ENCODE peak calls at places on chromosomes 11 and 22, in ten cellular contexts. X is stimulated activated CD4-positive, alpha-beta T cell treated with anti-CD3 and anti-CD28 coated beads, Interleukin-2, amount 100 ng/mL, for 4 hours; T is islet precursor cell; F is activated CD4-positive, alpha-beta T cell treated with anti-CD3 and anti-CD28 coated beads for 24 hours; E is astrocyte of the spinal cord; J is NCI-H1417; G is H9; C is dorsolateral prefrontal cortex; B is substantia nigra; Y is dermis blood vessel endothelial cell. L is an unnamed sample.

GRCh38 chr11:259374-259773 is 18.8 kb upstream of the NLRP6 start:
- DNase-seq in X (no peak), T (no peak), F (no peak), E (no peak), J (no peak), G (no peak), C (no peak), B (no peak), Y (no peak), L (no peak)

GRCh38 chr22:25358421-25359170 is 139.2 kb downstream of the CRYBB2 start:
- DNase-seq in X (no peak), T (no peak), F (no peak), E (no peak), J (no peak), G (no peak), C (peak; percentile 26), B (no peak), Y (no peak), L (no peak)

GRCh38 chr11:80702264-80702663 is 1261.4 kb upstream of the TENM4 start:
- DNase-seq in X (no peak), T (no peak), F (no peak), E (no peak), J (no peak), G (no peak), C (no peak), B (no peak), Y (no peak), L (no peak)

GRCh38 chr22:23117890-23118646 is 23.7 kb downstream of the RSPH14 start:
- DNase-seq in X (no peak), T (peak; percentile 81), F (no peak), E (no peak), J (no peak), G (no peak), C (no peak), B (no peak), Y (no peak), L (no peak)

GRCh38 chr11:31412946-31413345 is 43.3 kb downstream of the DNAJC24 start:
- DNase-seq in X (no peak), T (no peak), F (no peak), E (peak; percentile 63), J (no peak), G (no peak), C (no peak), B (no peak), Y (no peak), L (no peak)

GRCh38 chr22:19168088-19168890 is 10.2 kb downstream of the SLC25A1 start:
- DNase-seq in X (no peak), T (peak; percentile 52), F (no peak), E (no peak), J (no peak), G (peak; percentile 42), C (no peak), B (no peak), Y (no peak), L (no peak)

GRCh38 chr22:33380789-33381530 is 322.8 kb upstream of the SYN3 start:
- DNase-seq in X (no peak), T (no peak), F (no peak), E (peak; percentile 74), J (no peak), G (no peak), C (no peak), B (no peak), Y (no peak), L (no peak)

GRCh38 chr11:70541176-70541575 is 142.8 kb downstream of the CTTN start:
- DNase-seq in X (no peak), T (no peak), F (no peak), E (no peak), J (no peak), G (no peak), C (peak; percentile 33), B (no peak), Y (no peak), L (no peak)

GRCh38 chr22:48708558-48709245 is 1119.0 kb downstream of the BRD1 start:
- DNase-seq in X (no peak), T (no peak), F (no peak), E (no peak), J (no peak), G (no peak), C (peak; percentile 20), B (no peak), Y (no peak), L (no peak)

GRCh38 chr11:12046636-12047236 is 38.3 kb upstream of the DKK3 start:
- DNase-seq in X (no peak), T (no peak), F (no peak), E (no peak), J (no peak), G (no peak), C (no peak), B (no peak), Y (no peak), L (no peak)

GRCh38 chr22:35506259-35506570 is 34.4 kb upstream of the RASD2 start:
- DNase-seq in X (no peak), T (no peak), F (no peak), E (no peak), J (no peak), G (no peak), C (no peak), B (no peak), Y (no peak), L (no peak)

GRCh38 chr11:62458212-62459002 is 39.6 kb downstream of the SCGB1A1 start:
- DNase-seq in X (no peak), T (no peak), F (no peak), E (no peak), J (no peak), G (no peak), C (no peak), B (no peak), Y (no peak), L (no peak)

GRCh38 chr11:96215094-96215782 is 127.8 kb downstream of the MAML2 start:
- DNase-seq in X (no peak), T (no peak), F (no peak), E (peak; percentile 70), J (no peak), G (no peak), C (no peak), B (no peak), Y (peak; percentile 78), L (no peak)

GRCh38 chr11:10674440-10674855 is 19.1 kb downstream of the IRAG1 start:
- DNase-seq in X (no peak), T (peak; percentile 83), F (no peak), E (no peak), J (no peak), G (no peak), C (no peak), B (no peak), Y (no peak), L (no peak)

GRCh38 chr22:31106001-31106571 is 1.3 kb downstream of the SELENOM start:
- DNase-seq in X (no peak), T (no peak), F (no peak), E (no peak), J (no peak), G (no peak), C (no peak), B (no peak), Y (peak; percentile 29), L (no peak)